ENCODE peak calls at places on chromosome 4, in five cellular contexts. One of them, this sample, is unnamed. For H3K36me3 and H3K4me1, the result is how much of the 10 kb centered on the place peaks cover.

GRCh38 chr4:32226201-32226600 is 1506.0 kb downstream of the PCDH7 start:
- DNase-seq in neuronal stem cell: no peak
- DNase-seq in stomach: no peak
- DNase-seq in Peyer's patch: no peak
- DNase-seq in CD8-positive, alpha-beta T cell: no peak
- DNase-seq in this sample: no peak

GRCh38 chr4:153076861-153077260 is 127.4 kb upstream of the TRIM2 start:
- DNase-seq in neuronal stem cell: no peak
- DNase-seq in stomach: no peak
- DNase-seq in CD8-positive, alpha-beta T cell: no peak
- DNase-seq in Peyer's patch: no peak
- DNase-seq in this sample: no peak

GRCh38 chr4:654526-654845 is 19.6 kb downstream of the ATP5ME start:
- DNase-seq in stomach: no peak
- DNase-seq in neuronal stem cell: no peak
- DNase-seq in Peyer's patch: no peak
- DNase-seq in CD8-positive, alpha-beta T cell: no peak
- DNase-seq in this sample: no peak

GRCh38 chr4:154779362-154779947 is 1.6 kb upstream of the RBM46 start:
- DNase-seq in CD8-positive, alpha-beta T cell: no peak
- DNase-seq in stomach: no peak
- DNase-seq in neuronal stem cell: peak
- DNase-seq in Peyer's patch: no peak
- DNase-seq in this sample: no peak

GRCh38 chr4:153603258-153603657 is 80.8 kb upstream of the TLR2 start:
- DNase-seq in Peyer's patch: no peak
- DNase-seq in stomach: no peak
- DNase-seq in neuronal stem cell: no peak
- DNase-seq in CD8-positive, alpha-beta T cell: no peak
- DNase-seq in this sample: no peak

GRCh38 chr4:154707877-154708276 is 35.9 kb upstream of the LRAT start:
- DNase-seq in CD8-positive, alpha-beta T cell: no peak
- DNase-seq in neuronal stem cell: no peak
- DNase-seq in Peyer's patch: no peak
- DNase-seq in stomach: no peak
- DNase-seq in this sample: no peak

GRCh38 chr4:72283357-72283756 is 251.6 kb downstream of the NPFFR2 start:
- DNase-seq in stomach: no peak
- DNase-seq in neuronal stem cell: no peak
- DNase-seq in CD8-positive, alpha-beta T cell: no peak
- DNase-seq in Peyer's patch: no peak
- DNase-seq in this sample: no peak

GRCh38 chr4:859496-859895 is 33.6 kb upstream of the CPLX1 start:
- DNase-seq in CD8-positive, alpha-beta T cell: no peak
- DNase-seq in Peyer's patch: no peak
- DNase-seq in stomach: no peak
- DNase-seq in neuronal stem cell: no peak
- DNase-seq in this sample: no peak

GRCh38 chr4:7068279-7068842 is 497 bp upstream of the GRPEL1 start:
- DNase-seq in CD8-positive, alpha-beta T cell: no peak
- DNase-seq in neuronal stem cell: no peak
- DNase-seq in Peyer's patch: peak
- DNase-seq in stomach: no peak
- DNase-seq in this sample: no peak

GRCh38 chr4:53886090-53886489 is 178.3 kb downstream of the CHIC2 start:
- DNase-seq in stomach: no peak
- DNase-seq in Peyer's patch: no peak
- DNase-seq in CD8-positive, alpha-beta T cell: no peak
- DNase-seq in neuronal stem cell: no peak
- DNase-seq in this sample: no peak

GRCh38 chr4:165628572-165628971 is 244.5 kb upstream of the TLL1 start:
- DNase-seq in neuronal stem cell: no peak
- DNase-seq in Peyer's patch: no peak
- DNase-seq in CD8-positive, alpha-beta T cell: no peak
- DNase-seq in stomach: no peak
- DNase-seq in this sample: no peak

GRCh38 chr4:74446896-74447295 is 2.0 kb downstream of the AREG start:
- DNase-seq in Peyer's patch: no peak
- DNase-seq in neuronal stem cell: no peak
- DNase-seq in CD8-positive, alpha-beta T cell: no peak
- DNase-seq in stomach: no peak
- DNase-seq in this sample: no peak

GRCh38 chr4:74446193-74446868 is 1.4 kb downstream of the AREG start:
- DNase-seq in stomach: no peak
- DNase-seq in CD8-positive, alpha-beta T cell: no peak
- DNase-seq in Peyer's patch: no peak
- DNase-seq in neuronal stem cell: no peak
- DNase-seq in this sample: no peak

GRCh38 chr4:74441744-74442143 is 3.2 kb upstream of the AREG start:
- DNase-seq in stomach: no peak
- DNase-seq in neuronal stem cell: no peak
- DNase-seq in CD8-positive, alpha-beta T cell: no peak
- DNase-seq in Peyer's patch: no peak
- DNase-seq in this sample: no peak

GRCh38 chr4:74447636-74448233 is 2.8 kb downstream of the AREG start:
- DNase-seq in CD8-positive, alpha-beta T cell: no peak
- DNase-seq in neuronal stem cell: no peak
- DNase-seq in stomach: no peak
- DNase-seq in Peyer's patch: no peak
- DNase-seq in this sample: no peak

GRCh38 chr4:74444891-74445642 is at the start of gene AREG:
- DNase-seq in stomach: peak
- DNase-seq in CD8-positive, alpha-beta T cell: peak
- DNase-seq in neuronal stem cell: peak
- DNase-seq in Peyer's patch: peak
- DNase-seq in this sample: peak
- H3K27ac ChIP-seq in stomach: peak
- H3K27ac ChIP-seq in CD8-positive, alpha-beta T cell: peak
- H3K27ac ChIP-seq in neuronal stem cell: no peak
- H3K27ac ChIP-seq in Peyer's patch: peak
- H3K27ac ChIP-seq in this sample: peak

GRCh38 chr4:2834001-2834921 is 9.4 kb upstream of the ADD1 start:
- DNase-seq in Peyer's patch: no peak
- DNase-seq in stomach: peak
- DNase-seq in CD8-positive, alpha-beta T cell: no peak
- DNase-seq in neuronal stem cell: no peak
- DNase-seq in this sample: no peak
- H3K36me3 ChIP-seq in Peyer's patch: under half
- H3K36me3 ChIP-seq in stomach: half or more
- H3K36me3 ChIP-seq in CD8-positive, alpha-beta T cell: under half
- H3K36me3 ChIP-seq in neuronal stem cell: under half
- H3K36me3 ChIP-seq in this sample: under half

GRCh38 chr4:98613453-98614075 is 44.8 kb downstream of the TSPAN5 start:
- DNase-seq in stomach: no peak
- DNase-seq in Peyer's patch: no peak
- DNase-seq in neuronal stem cell: no peak
- DNase-seq in CD8-positive, alpha-beta T cell: no peak
- DNase-seq in this sample: no peak
- H3K4me1 ChIP-seq in stomach: under half
- H3K4me1 ChIP-seq in Peyer's patch: under half
- H3K4me1 ChIP-seq in neuronal stem cell: under half
- H3K4me1 ChIP-seq in CD8-positive, alpha-beta T cell: under half
- H3K4me1 ChIP-seq in this sample: under half

DNA sequence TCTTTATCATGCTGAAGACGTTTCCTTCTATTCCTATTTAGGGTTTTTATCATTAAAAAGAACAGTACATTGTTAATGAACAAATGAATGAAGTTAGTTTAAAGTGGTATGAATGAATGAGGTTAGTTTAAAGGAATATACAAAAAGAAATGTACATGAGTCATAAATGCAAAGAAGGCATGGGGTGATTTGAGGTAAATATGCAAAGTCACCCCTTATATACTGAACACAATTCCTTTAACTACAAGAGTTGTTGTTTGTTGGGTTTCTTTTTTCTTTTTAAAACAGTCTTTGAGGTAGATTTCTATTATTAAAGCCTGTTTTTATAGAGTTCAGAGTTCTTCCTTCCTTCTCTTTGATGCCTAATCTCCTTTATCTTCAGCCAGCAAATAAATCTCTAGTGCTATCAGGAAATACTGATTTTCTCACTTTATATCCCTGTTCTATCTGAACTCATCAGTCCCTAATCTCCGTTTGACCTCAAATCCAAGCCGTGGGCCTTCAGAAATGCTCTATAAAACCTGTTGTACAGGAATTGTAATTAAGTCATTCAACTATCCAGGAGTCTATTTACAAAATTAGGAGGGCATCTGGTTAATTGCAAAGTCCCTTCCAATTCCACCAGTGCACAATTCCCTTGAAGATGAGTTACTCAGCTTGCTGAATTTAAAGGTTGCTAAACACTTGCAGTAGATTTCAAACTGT is 31.6 kb upstream of the ABCG2 start:
- DNase-seq in stomach: no peak
- DNase-seq in neuronal stem cell: no peak
- DNase-seq in CD8-positive, alpha-beta T cell: no peak
- DNase-seq in Peyer's patch: no peak
- DNase-seq in this sample: no peak
- H3K27ac ChIP-seq in stomach: no peak
- H3K27ac ChIP-seq in neuronal stem cell: no peak
- H3K27ac ChIP-seq in CD8-positive, alpha-beta T cell: no peak
- H3K27ac ChIP-seq in Peyer's patch: no peak
- H3K27ac ChIP-seq in this sample: no peak

GRCh38 chr4:121217385-121217784 is 53.3 kb upstream of the TNIP3 start:
- DNase-seq in stomach: no peak
- DNase-seq in neuronal stem cell: no peak
- DNase-seq in Peyer's patch: no peak
- DNase-seq in CD8-positive, alpha-beta T cell: no peak
- DNase-seq in this sample: no peak

GRCh38 chr4:121221201-121221600 is 57.1 kb upstream of the TNIP3 start:
- DNase-seq in neuronal stem cell: no peak
- DNase-seq in Peyer's patch: no peak
- DNase-seq in CD8-positive, alpha-beta T cell: no peak
- DNase-seq in stomach: no peak
- DNase-seq in this sample: no peak

GRCh38 chr4:121221608-121222007 is 57.5 kb upstream of the TNIP3 start:
- DNase-seq in CD8-positive, alpha-beta T cell: no peak
- DNase-seq in Peyer's patch: no peak
- DNase-seq in stomach: no peak
- DNase-seq in neuronal stem cell: no peak
- DNase-seq in this sample: no peak

GRCh38 chr4:121220698-121221097 is 56.6 kb upstream of the TNIP3 start:
- DNase-seq in CD8-positive, alpha-beta T cell: no peak
- DNase-seq in neuronal stem cell: no peak
- DNase-seq in Peyer's patch: no peak
- DNase-seq in stomach: no peak
- DNase-seq in this sample: no peak

DNA sequence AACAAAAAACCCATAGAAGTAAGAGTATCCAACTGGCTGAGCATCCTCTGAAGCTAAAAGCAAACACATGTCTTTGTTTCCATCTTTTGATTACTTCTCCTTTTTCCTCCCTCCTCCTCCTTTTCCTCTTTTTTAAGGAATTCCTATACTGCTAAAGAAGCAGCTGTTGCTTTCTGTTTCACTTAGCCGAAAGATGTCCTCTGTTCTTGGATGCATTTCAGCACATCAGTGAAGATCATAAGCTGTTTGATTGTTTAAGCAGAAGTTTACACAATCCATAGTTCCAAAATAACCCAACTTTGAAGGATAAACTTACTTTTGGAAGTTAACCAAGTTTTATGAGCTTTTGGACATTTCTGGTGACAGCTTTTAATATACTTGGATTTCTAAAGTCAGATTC is 55.1 kb upstream of the TNIP3 start:
- DNase-seq in CD8-positive, alpha-beta T cell: no peak
- DNase-seq in Peyer's patch: no peak
- DNase-seq in stomach: no peak
- DNase-seq in neuronal stem cell: no peak
- DNase-seq in this sample: no peak
- H3K36me3 ChIP-seq in CD8-positive, alpha-beta T cell: under half
- H3K36me3 ChIP-seq in Peyer's patch: under half
- H3K36me3 ChIP-seq in stomach: under half
- H3K36me3 ChIP-seq in neuronal stem cell: under half
- H3K36me3 ChIP-seq in this sample: under half

DNA sequence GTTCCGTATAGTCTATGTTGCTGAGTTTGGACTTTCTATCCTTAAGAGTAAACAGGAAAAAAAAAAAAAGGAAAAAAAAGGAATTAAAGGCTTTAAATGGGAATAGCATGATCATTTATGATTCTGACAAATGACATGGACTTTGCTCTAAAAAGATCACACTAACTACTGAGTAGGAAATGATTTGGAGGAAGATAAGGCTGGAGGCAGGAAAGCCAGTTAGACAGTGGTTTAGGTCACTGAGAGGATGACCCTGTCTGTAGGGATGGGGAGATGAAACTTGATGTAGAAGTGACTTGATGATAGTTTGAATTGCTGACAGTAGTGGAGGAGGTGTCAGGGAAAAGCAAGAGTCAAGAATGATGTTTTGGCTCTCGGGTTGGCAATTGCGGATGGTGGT is 9.2 kb upstream of the JADE1 start:
- DNase-seq in CD8-positive, alpha-beta T cell: no peak
- DNase-seq in Peyer's patch: no peak
- DNase-seq in neuronal stem cell: no peak
- DNase-seq in stomach: no peak
- DNase-seq in this sample: no peak
- H3K4me1 ChIP-seq in CD8-positive, alpha-beta T cell: under half
- H3K4me1 ChIP-seq in Peyer's patch: under half
- H3K4me1 ChIP-seq in neuronal stem cell: under half
- H3K4me1 ChIP-seq in stomach: under half
- H3K4me1 ChIP-seq in this sample: under half

GRCh38 chr4:119103263-119103662 is 32.4 kb upstream of the MYOZ2 start:
- DNase-seq in Peyer's patch: no peak
- DNase-seq in stomach: no peak
- DNase-seq in neuronal stem cell: no peak
- DNase-seq in CD8-positive, alpha-beta T cell: no peak
- DNase-seq in this sample: no peak
- H3K27ac ChIP-seq in Peyer's patch: peak
- H3K27ac ChIP-seq in stomach: peak
- H3K27ac ChIP-seq in neuronal stem cell: no peak
- H3K27ac ChIP-seq in CD8-positive, alpha-beta T cell: no peak
- H3K27ac ChIP-seq in this sample: no peak